ENCODE peak calls at places on chromosome 12, in eight cellular contexts. One of them, this sample, is unnamed.

GRCh38 chr12:82660541-82661325 is 26.0 kb upstream of the TMTC2 start:
- DNase-seq in thyroid gland: peak
- DNase-seq in HFFc6: no peak
- DNase-seq in neural crest cell: no peak
- DNase-seq in activated gamma-delta T cell treated with anti-CD3 and anti-CD28 coated beads, Interleukin-2, amount 50 U/mL, for 16 hours: no peak
- DNase-seq in left kidney: no peak
- DNase-seq in GM20000: no peak
- DNase-seq in fibroblast of pulmonary artery: peak
- DNase-seq in this sample: no peak

GRCh38 chr12:11779286-11779685 is 129.8 kb downstream of the ETV6 start:
- DNase-seq in thyroid gland: no peak
- DNase-seq in HFFc6: peak
- DNase-seq in neural crest cell: no peak
- DNase-seq in activated gamma-delta T cell treated with anti-CD3 and anti-CD28 coated beads, Interleukin-2, amount 50 U/mL, for 16 hours: no peak
- DNase-seq in left kidney: no peak
- DNase-seq in GM20000: no peak
- DNase-seq in fibroblast of pulmonary artery: peak
- DNase-seq in this sample: no peak

GRCh38 chr12:737117-737739 is 15.2 kb upstream of the WNK1 start:
- DNase-seq in thyroid gland: no peak
- DNase-seq in HFFc6: no peak
- DNase-seq in neural crest cell: no peak
- DNase-seq in activated gamma-delta T cell treated with anti-CD3 and anti-CD28 coated beads, Interleukin-2, amount 50 U/mL, for 16 hours: no peak
- DNase-seq in left kidney: no peak
- DNase-seq in GM20000: no peak
- DNase-seq in fibroblast of pulmonary artery: no peak
- DNase-seq in this sample: no peak

GRCh38 chr12:53200458-53201169 is 6.4 kb downstream of the ITGB7 start:
- DNase-seq in thyroid gland: no peak
- DNase-seq in HFFc6: no peak
- DNase-seq in neural crest cell: no peak
- DNase-seq in activated gamma-delta T cell treated with anti-CD3 and anti-CD28 coated beads, Interleukin-2, amount 50 U/mL, for 16 hours: no peak
- DNase-seq in left kidney: no peak
- DNase-seq in GM20000: peak
- DNase-seq in fibroblast of pulmonary artery: no peak
- DNase-seq in this sample: no peak

GRCh38 chr12:52371716-52372115 is 4.4 kb upstream of the KRT85 start:
- DNase-seq in thyroid gland: peak
- DNase-seq in HFFc6: no peak
- DNase-seq in neural crest cell: no peak
- DNase-seq in activated gamma-delta T cell treated with anti-CD3 and anti-CD28 coated beads, Interleukin-2, amount 50 U/mL, for 16 hours: no peak
- DNase-seq in left kidney: no peak
- DNase-seq in GM20000: no peak
- DNase-seq in fibroblast of pulmonary artery: no peak
- DNase-seq in this sample: no peak

GRCh38 chr12:89528434-89528833 is 2.6 kb upstream of the POC1B start:
- DNase-seq in thyroid gland: no peak
- DNase-seq in HFFc6: no peak
- DNase-seq in neural crest cell: no peak
- DNase-seq in activated gamma-delta T cell treated with anti-CD3 and anti-CD28 coated beads, Interleukin-2, amount 50 U/mL, for 16 hours: no peak
- DNase-seq in left kidney: no peak
- DNase-seq in GM20000: no peak
- DNase-seq in fibroblast of pulmonary artery: no peak
- DNase-seq in this sample: no peak

GRCh38 chr12:24681570-24681969 is 267.3 kb downstream of the BCAT1 start:
- DNase-seq in thyroid gland: no peak
- DNase-seq in HFFc6: no peak
- DNase-seq in neural crest cell: no peak
- DNase-seq in activated gamma-delta T cell treated with anti-CD3 and anti-CD28 coated beads, Interleukin-2, amount 50 U/mL, for 16 hours: no peak
- DNase-seq in left kidney: no peak
- DNase-seq in GM20000: no peak
- DNase-seq in fibroblast of pulmonary artery: no peak
- DNase-seq in this sample: peak

GRCh38 chr12:124709722-124710656 is 142.6 kb upstream of the NCOR2 start:
- DNase-seq in thyroid gland: peak
- DNase-seq in HFFc6: peak
- DNase-seq in neural crest cell: no peak
- DNase-seq in activated gamma-delta T cell treated with anti-CD3 and anti-CD28 coated beads, Interleukin-2, amount 50 U/mL, for 16 hours: no peak
- DNase-seq in left kidney: no peak
- DNase-seq in GM20000: no peak
- DNase-seq in fibroblast of pulmonary artery: peak
- DNase-seq in this sample: peak

GRCh38 chr12:68792952-68793351 is 15.0 kb upstream of the MDM2 start:
- DNase-seq in thyroid gland: no peak
- DNase-seq in HFFc6: peak
- DNase-seq in neural crest cell: no peak
- DNase-seq in activated gamma-delta T cell treated with anti-CD3 and anti-CD28 coated beads, Interleukin-2, amount 50 U/mL, for 16 hours: no peak
- DNase-seq in left kidney: peak
- DNase-seq in GM20000: peak
- DNase-seq in fibroblast of pulmonary artery: peak
- DNase-seq in this sample: peak

GRCh38 chr12:6936642-6937480 is 6.8 kb upstream of the RNU7-1 start:
- DNase-seq in thyroid gland: no peak
- DNase-seq in HFFc6: no peak
- DNase-seq in neural crest cell: no peak
- DNase-seq in activated gamma-delta T cell treated with anti-CD3 and anti-CD28 coated beads, Interleukin-2, amount 50 U/mL, for 16 hours: no peak
- DNase-seq in left kidney: peak
- DNase-seq in GM20000: peak
- DNase-seq in fibroblast of pulmonary artery: no peak
- DNase-seq in this sample: peak

GRCh38 chr12:121423682-121424631 is 24.0 kb downstream of the RNF34 start:
- DNase-seq in thyroid gland: no peak
- DNase-seq in HFFc6: peak
- DNase-seq in neural crest cell: no peak
- DNase-seq in activated gamma-delta T cell treated with anti-CD3 and anti-CD28 coated beads, Interleukin-2, amount 50 U/mL, for 16 hours: no peak
- DNase-seq in left kidney: no peak
- DNase-seq in GM20000: no peak
- DNase-seq in fibroblast of pulmonary artery: no peak
- DNase-seq in this sample: no peak

GRCh38 chr12:83818888-83819287 is 1093.7 kb downstream of the SLC6A15 start:
- DNase-seq in thyroid gland: no peak
- DNase-seq in HFFc6: no peak
- DNase-seq in neural crest cell: no peak
- DNase-seq in activated gamma-delta T cell treated with anti-CD3 and anti-CD28 coated beads, Interleukin-2, amount 50 U/mL, for 16 hours: no peak
- DNase-seq in left kidney: no peak
- DNase-seq in GM20000: no peak
- DNase-seq in fibroblast of pulmonary artery: peak
- DNase-seq in this sample: no peak

GRCh38 chr12:6758511-6758910 is 5.6 kb upstream of the MLF2 start:
- DNase-seq in thyroid gland: no peak
- DNase-seq in HFFc6: no peak
- DNase-seq in neural crest cell: no peak
- DNase-seq in activated gamma-delta T cell treated with anti-CD3 and anti-CD28 coated beads, Interleukin-2, amount 50 U/mL, for 16 hours: no peak
- DNase-seq in left kidney: no peak
- DNase-seq in GM20000: no peak
- DNase-seq in fibroblast of pulmonary artery: no peak
- DNase-seq in this sample: no peak

GRCh38 chr12:8088574-8088973 is 6.5 kb downstream of the NECAP1 start:
- DNase-seq in thyroid gland: no peak
- DNase-seq in HFFc6: no peak
- DNase-seq in neural crest cell: no peak
- DNase-seq in activated gamma-delta T cell treated with anti-CD3 and anti-CD28 coated beads, Interleukin-2, amount 50 U/mL, for 16 hours: peak
- DNase-seq in left kidney: no peak
- DNase-seq in GM20000: peak
- DNase-seq in fibroblast of pulmonary artery: no peak
- DNase-seq in this sample: no peak

GRCh38 chr12:94987806-94988205 is 15.7 kb downstream of the NDUFA12 start:
- DNase-seq in thyroid gland: no peak
- DNase-seq in HFFc6: no peak
- DNase-seq in neural crest cell: no peak
- DNase-seq in activated gamma-delta T cell treated with anti-CD3 and anti-CD28 coated beads, Interleukin-2, amount 50 U/mL, for 16 hours: no peak
- DNase-seq in left kidney: no peak
- DNase-seq in GM20000: no peak
- DNase-seq in fibroblast of pulmonary artery: no peak
- DNase-seq in this sample: no peak

GRCh38 chr12:79689477-79690155 is 1.1 kb downstream of the PAWR start:
- DNase-seq in thyroid gland: peak
- DNase-seq in HFFc6: peak
- DNase-seq in neural crest cell: peak
- DNase-seq in activated gamma-delta T cell treated with anti-CD3 and anti-CD28 coated beads, Interleukin-2, amount 50 U/mL, for 16 hours: no peak
- DNase-seq in left kidney: peak
- DNase-seq in GM20000: peak
- DNase-seq in fibroblast of pulmonary artery: peak
- DNase-seq in this sample: peak